ENCODE peak calls at places on chromosome 21, in eight cellular contexts. S is A549; E is activated naive CD4-positive, alpha-beta T cell; V is activated T-cell treated with anti-CD3 and anti-CD28 coated beads, Interleukin-2, amount 50 U/mL, for 72 hours; U is GM19239; O is renal cortical epithelial cell; I is KBM-7; F is right cardiac atrium. R is an unnamed sample.

GRCh38 chr21:45304161-45304830 is 16.6 kb upstream of the POFUT2 start:
- DNase-seq in S (no peak), E (no peak), V (no peak), U (no peak), O (no peak), I (no peak), F (peak; percentile 53), R (no peak)

GRCh38 chr21:44013380-44014088 is 1.4 kb downstream of the TRAPPC10 start:
- DNase-seq in S (peak; percentile 19), E (no peak), V (peak; percentile 33), U (no peak), O (peak; percentile 23), I (peak; percentile 78), F (no peak), R (peak; percentile 10)

GRCh38 chr21:42526379-42526727 is 12.7 kb downstream of the SLC37A1 start:
- DNase-seq in S (no peak), E (no peak), V (no peak), U (no peak), O (no peak), I (no peak), F (peak; percentile 68), R (peak; percentile 60)

GRCh38 chr21:43868461-43868860 is 3.4 kb downstream of the AGPAT3 start:
- DNase-seq in S (no peak), E (no peak), V (no peak), U (no peak), O (no peak), I (no peak), F (no peak), R (no peak)

GRCh38 chr21:45723049-45723958 is 79.8 kb downstream of the PCBP3 start:
- DNase-seq in S (no peak), E (no peak), V (no peak), U (no peak), O (no peak), I (no peak), F (no peak), R (no peak)

GRCh38 chr21:39175154-39175553 is 8.1 kb downstream of the PSMG1 start:
- DNase-seq in S (no peak), E (no peak), V (no peak), U (no peak), O (peak; percentile 47), I (no peak), F (no peak), R (no peak)

GRCh38 chr21:34517491-34518245 is 5.7 kb upstream of the KCNE1 start:
- DNase-seq in S (no peak), E (no peak), V (peak; percentile 25), U (no peak), O (no peak), I (peak; percentile 69), F (no peak), R (no peak)

GRCh38 chr21:36164427-36164784 is 7.8 kb downstream of the DOP1B start:
- DNase-seq in S (no peak), E (no peak), V (no peak), U (no peak), O (no peak), I (no peak), F (no peak), R (no peak)

GRCh38 chr21:40507978-40508377 is 339.0 kb downstream of the DSCAM start:
- DNase-seq in S (peak; percentile 26), E (no peak), V (no peak), U (no peak), O (no peak), I (no peak), F (no peak), R (no peak)

GRCh38 chr21:29149771-29150425 is 19.5 kb downstream of the MAP3K7CL start:
- DNase-seq in S (no peak), E (no peak), V (no peak), U (no peak), O (no peak), I (no peak), F (no peak), R (no peak)

GRCh38 chr21:45403825-45404725 is 890 bp upstream of the COL18A1 start:
- DNase-seq in S (no peak), E (no peak), V (no peak), U (no peak), O (no peak), I (no peak), F (peak; percentile 88), R (peak; percentile 78)

GRCh38 chr21:46212721-46213484 is 15.7 kb downstream of the LSS start:
- DNase-seq in S (no peak), E (no peak), V (no peak), U (no peak), O (no peak), I (no peak), F (no peak), R (no peak)

GRCh38 chr21:16587141-16587570 is 857.4 kb downstream of the USP25 start:
- DNase-seq in S (peak; percentile 29), E (no peak), V (no peak), U (no peak), O (peak; percentile 78), I (no peak), F (peak; percentile 51), R (peak; percentile 60)

GRCh38 chr21:32949701-32950100 is 76.0 kb upstream of the OLIG2 start:
- DNase-seq in S (no peak), E (no peak), V (no peak), U (no peak), O (no peak), I (no peak), F (no peak), R (no peak)